ENCODE peak calls at places on chromosomes 6 and 20, in seven cellular contexts. F is neural progenitor cell, O is stomach, H is endothelial cell of umbilical vein, G is right lobe of liver, K is adrenal gland, I is endodermal cell. A is an unnamed sample.

GRCh38 chr6:41901882-41902519 is 6.8 kb upstream of the USP49 start:
- DNase-seq in F (peak; percentile 16), O (no peak), H (no peak), G (no peak), K (peak; percentile 59), I (peak; percentile 79), A (no peak)

GRCh38 chr6:133953634-133954415 is 801 bp downstream of the TBPL1 start:
- DNase-seq in F (peak; percentile 29), O (no peak), H (no peak), G (no peak), K (no peak), I (no peak), A (no peak)

GRCh38 chr6:71107935-71108420 is 151.1 kb upstream of the B3GAT2 start:
- DNase-seq in F (no peak), O (no peak), H (peak; percentile 81), G (no peak), K (no peak), I (no peak), A (no peak)

GRCh38 chr6:111230351-111231077 is 143.2 kb downstream of the SLC16A10 start:
- DNase-seq in F (no peak), O (no peak), H (no peak), G (no peak), K (no peak), I (no peak), A (no peak)

GRCh38 chr20:39983183-39983582 is 705.9 kb downstream of the MAFB start:
- DNase-seq in F (no peak), O (no peak), H (no peak), G (no peak), K (no peak), I (no peak), A (no peak)

GRCh38 chr6:40922281-40922680 is 116.7 kb downstream of the UNC5CL start:
- DNase-seq in F (no peak), O (no peak), H (no peak), G (no peak), K (no peak), I (peak; percentile 17), A (no peak)

GRCh38 chr6:112113371-112113770 is 26.0 kb downstream of the FAM229B start:
- DNase-seq in F (no peak), O (no peak), H (no peak), G (no peak), K (no peak), I (no peak), A (no peak)

GRCh38 chr20:13243826-13244376 is 22.8 kb downstream of the ISM1 start:
- DNase-seq in F (no peak), O (no peak), H (no peak), G (no peak), K (no peak), I (no peak), A (no peak)

GRCh38 chr20:24705486-24705885 is 236.1 kb downstream of the SYNDIG1 start:
- DNase-seq in F (no peak), O (no peak), H (no peak), G (no peak), K (no peak), I (peak; percentile 18), A (no peak)

GRCh38 chr6:56899753-56900152 is 55.2 kb upstream of the BEND6 start:
- DNase-seq in F (no peak), O (no peak), H (no peak), G (no peak), K (no peak), I (no peak), A (no peak)

GRCh38 chr20:15220009-15220656 is 882.7 kb upstream of the FLRT3 start:
- DNase-seq in F (no peak), O (no peak), H (peak; percentile 21), G (no peak), K (no peak), I (no peak), A (no peak)

GRCh38 chr20:675453-676314 is at the start of gene SCRT2:
- DNase-seq in F (peak; percentile 95), O (peak; percentile 87), H (peak; percentile 74), G (peak; percentile 83), K (peak; percentile 86), I (peak; percentile 95), A (peak; percentile 63)

GRCh38 chr6:93210908-93211307 is 208.5 kb downstream of the EPHA7 start:
- DNase-seq in F (peak; percentile 30), O (no peak), H (no peak), G (no peak), K (no peak), I (no peak), A (no peak)

GRCh38 chr6:138550346-138550767 is 51.1 kb upstream of the NHSL1 start:
- DNase-seq in F (no peak), O (no peak), H (no peak), G (peak; percentile 81), K (no peak), I (no peak), A (no peak)

GRCh38 chr20:54219751-54220426 is 12.0 kb downstream of the PFDN4 start:
- DNase-seq in F (peak; percentile 59), O (no peak), H (peak; percentile 56), G (no peak), K (no peak), I (no peak), A (no peak)

GRCh38 chr6:168206681-168207274 is 112.8 kb downstream of the DACT2 start:
- DNase-seq in F (no peak), O (no peak), H (no peak), G (no peak), K (no peak), I (peak; percentile 30), A (no peak)

GRCh38 chr20:56418385-56418861 is 6.4 kb downstream of the CASS4 start:
- DNase-seq in F (no peak), O (no peak), H (no peak), G (no peak), K (no peak), I (no peak), A (no peak)

DNA sequence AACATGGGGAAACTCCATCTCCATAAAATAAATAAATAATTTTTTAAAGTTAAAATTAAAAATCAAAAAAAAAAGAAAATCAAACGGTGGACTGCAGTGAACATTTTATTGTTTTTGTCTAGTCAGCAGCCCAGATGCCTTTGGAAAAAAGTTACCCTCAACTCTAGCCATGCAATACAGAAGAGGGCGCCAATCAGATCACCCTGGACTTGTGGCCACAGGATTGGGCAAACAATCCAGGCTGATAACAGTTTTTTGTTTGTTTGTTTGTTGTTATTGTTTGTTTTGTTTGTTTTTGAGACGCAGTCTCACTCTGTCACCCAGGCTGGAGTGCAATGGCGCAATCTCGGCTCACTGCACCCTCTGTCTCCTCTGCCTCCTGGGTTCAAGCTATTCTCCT is 30.5 kb upstream of the NELFCD start:
- DNase-seq in F (no peak), O (no peak), H (no peak), G (no peak), K (no peak), I (no peak), A (no peak)
- TF ChIP-seq CTCF in F (peak; percentile 12), O (no peak), H (no peak), G (no peak), K (no peak), I (peak; percentile 41), A (no peak)

GRCh38 chr6:2861071-2861821 is 19.6 kb upstream of the SERPINB1 start:
- DNase-seq in F (no peak), O (no peak), H (no peak), G (no peak), K (no peak), I (peak; percentile 36), A (no peak)

GRCh38 chr6:2859325-2859700 is 17.6 kb upstream of the SERPINB1 start:
- DNase-seq in F (no peak), O (no peak), H (no peak), G (no peak), K (no peak), I (no peak), A (no peak)

GRCh38 chr6:2863901-2864300 is 22.2 kb upstream of the SERPINB1 start:
- DNase-seq in F (no peak), O (no peak), H (no peak), G (no peak), K (no peak), I (peak; percentile 27), A (no peak)

GRCh38 chr6:2862712-2863174 is 21.1 kb upstream of the SERPINB1 start:
- DNase-seq in F (no peak), O (no peak), H (no peak), G (no peak), K (no peak), I (peak; percentile 29), A (no peak)

GRCh38 chr6:2861822-2862164 is 20.1 kb upstream of the SERPINB1 start:
- DNase-seq in F (no peak), O (no peak), H (no peak), G (no peak), K (no peak), I (no peak), A (no peak)
- H3K4me3 ChIP-seq in F (no peak overlapping the region), O (no peak overlapping the region), H (no peak overlapping the region), G (no peak overlapping the region), K (no peak overlapping the region), I (peak overlapping the region; percentile 51), A (no peak overlapping the region)

GRCh38 chr6:25590986-25591385 is 61.0 kb upstream of the SCGN start:
- DNase-seq in F (no peak), O (no peak), H (no peak), G (no peak), K (no peak), I (no peak), A (no peak)
- TF ChIP-seq CTCF in F (no peak), O (no peak), H (no peak), G (no peak), K (no peak), I (no peak), A (no peak)

GRCh38 chr6:21131406-21131805 is 462.1 kb upstream of the SOX4 start:
- DNase-seq in F (no peak), O (no peak), H (no peak), G (no peak), K (no peak), I (no peak), A (no peak)

GRCh38 chr6:21133902-21134301 is 459.6 kb upstream of the SOX4 start:
- DNase-seq in F (peak; percentile 45), O (no peak), H (no peak), G (no peak), K (no peak), I (no peak), A (no peak)

GRCh38 chr6:21135484-21136005 is 458.0 kb upstream of the SOX4 start:
- DNase-seq in F (no peak), O (no peak), H (no peak), G (no peak), K (no peak), I (no peak), A (no peak)

GRCh38 chr6:21134401-21134800 is 459.1 kb upstream of the SOX4 start:
- DNase-seq in F (no peak), O (no peak), H (no peak), G (no peak), K (no peak), I (no peak), A (no peak)

DNA sequence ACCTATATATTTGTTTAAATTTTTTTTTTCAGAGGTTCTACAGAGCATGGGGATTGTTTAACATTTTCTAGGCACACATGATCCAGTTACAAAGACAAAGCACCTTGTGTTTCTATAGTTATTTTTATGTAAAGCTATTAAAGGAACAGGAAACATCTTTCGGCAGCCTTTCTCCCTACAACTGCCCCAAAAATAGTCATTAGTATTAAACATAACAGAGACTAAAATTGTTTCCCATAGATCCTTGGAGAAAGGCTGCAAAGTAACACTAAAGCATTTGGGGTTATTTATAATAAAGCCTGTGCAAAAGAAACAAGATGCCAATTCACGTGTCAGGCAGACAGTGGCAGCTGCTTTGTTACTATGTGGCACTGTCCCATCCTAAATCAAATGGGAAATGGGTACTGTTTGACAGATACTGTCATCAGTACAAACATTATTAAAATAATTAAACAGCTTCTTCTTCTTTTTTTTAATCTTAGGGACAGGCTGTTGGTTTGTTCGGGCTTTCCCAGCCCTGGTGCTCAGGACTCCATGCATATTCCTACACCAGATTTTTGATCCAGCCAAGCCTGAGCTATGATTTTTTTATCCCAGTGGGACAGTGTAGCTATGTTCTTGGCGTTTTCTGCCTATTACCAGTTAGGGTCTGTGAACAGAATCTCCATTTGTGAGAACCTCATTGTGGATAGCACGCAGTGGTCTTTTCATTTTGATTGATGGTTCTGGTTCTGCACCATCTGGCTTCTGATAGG is 460.5 kb upstream of the SOX4 start:
- DNase-seq in F (no peak), O (no peak), H (peak; percentile 62), G (no peak), K (no peak), I (no peak), A (no peak)
- H3K4me3 ChIP-seq in F (no peak overlapping the region), O (no peak overlapping the region), H (no peak overlapping the region), G (no peak overlapping the region), K (no peak overlapping the region), I (no peak overlapping the region), A (no peak overlapping the region)